ENCODE peak calls at places on chromosomes 7 and 10, in four cellular contexts. C, B, Y and Q are unnamed samples.

GRCh38 chr7:44068054-44068453 is 2.7 kb upstream of the PGAM2 start:
- DNase-seq in B (no peak), Y (no peak), C (no peak), Q (no peak)

GRCh38 chr7:135800560-135800959 is 51.9 kb upstream of the FAM180A start:
- DNase-seq in Y (no peak), B (no peak), C (no peak), Q (no peak)

GRCh38 chr7:26083113-26083512 is 68.9 kb upstream of the NFE2L3 start:
- DNase-seq in Y (no peak), B (peak; percentile 6), C (no peak), Q (no peak)

GRCh38 chr10:103168436-103168835 is 24.6 kb downstream of the NT5C2 start:
- DNase-seq in C (no peak), B (peak; percentile 75), Y (no peak), Q (no peak)

GRCh38 chr7:43868681-43869017 is 668 bp downstream of the MRPS24 start:
- DNase-seq in B (no peak), C (no peak), Y (no peak), Q (no peak)

GRCh38 chr7:27723086-27723485 is 16.9 kb upstream of the TAX1BP1 start:
- DNase-seq in C (no peak), Y (no peak), B (no peak), Q (no peak)

GRCh38 chr10:8312861-8313260 is 258.4 kb downstream of the GATA3 start:
- DNase-seq in B (peak; percentile 80), C (no peak), Y (no peak), Q (no peak)

GRCh38 chr7:151137841-151138540 is 29.5 kb downstream of the GBX1 start:
- DNase-seq in B (no peak), C (no peak), Y (no peak), Q (no peak)

GRCh38 chr7:45943986-45944385 is 22.9 kb upstream of the IGFBP3 start:
- DNase-seq in Y (no peak), C (no peak), B (no peak), Q (no peak)

GRCh38 chr7:122675011-122675410 is 23.9 kb downstream of the RNF133 start:
- DNase-seq in Y (no peak), B (peak; percentile 65), C (no peak), Q (no peak)